ENCODE peak calls at places on chromosomes 5 and 9, in ten cellular contexts. P is lower lobe of right lung; F is mesendoderm; I is HAP-1; M is SJSA1; C is tibial nerve; B is IMR-90; L is effector memory CD4-positive, alpha-beta T cell; G is BE2C; D is neural progenitor cell. V is an unnamed sample.

GRCh38 chr5:128380324-128380723 is 157.7 kb downstream of the FBN2 start:
- DNase-seq in P (no peak), F (peak; percentile 14), I (no peak), M (no peak), C (no peak), B (no peak), L (no peak), G (no peak), D (peak; percentile 20), V (no peak)

GRCh38 chr9:97561501-97561900 is 60.0 kb downstream of the TMOD1 start:
- DNase-seq in P (no peak), F (no peak), I (no peak), M (no peak), C (no peak), B (no peak), L (no peak), G (no peak), D (no peak), V (no peak)

GRCh38 chr5:34582364-34582763 is 73.8 kb upstream of the RAI14 start:
- DNase-seq in P (no peak), F (peak; percentile 50), I (no peak), M (no peak), C (no peak), B (no peak), L (no peak), G (no peak), D (peak; percentile 20), V (peak; percentile 50)

GRCh38 chr9:81128701-81129100 is 560.6 kb downstream of the TLE1 start:
- DNase-seq in P (no peak), F (no peak), I (no peak), M (no peak), C (no peak), B (peak; percentile 23), L (no peak), G (no peak), D (no peak), V (no peak)

GRCh38 chr5:156394642-156395393 is 67.9 kb downstream of the SGCD start:
- DNase-seq in P (no peak), F (no peak), I (no peak), M (no peak), C (peak; percentile 16), B (peak; percentile 33), L (no peak), G (no peak), D (peak; percentile 18), V (no peak)

GRCh38 chr5:99122976-99123375 is 194.2 kb upstream of the CHD1 start:
- DNase-seq in P (no peak), F (no peak), I (no peak), M (no peak), C (no peak), B (peak; percentile 1), L (no peak), G (no peak), D (no peak), V (no peak)

GRCh38 chr5:83701886-83702285 is 18.8 kb downstream of the HAPLN1 start:
- DNase-seq in P (no peak), F (peak; percentile 28), I (no peak), M (no peak), C (no peak), B (peak; percentile 6), L (no peak), G (no peak), D (no peak), V (no peak)

GRCh38 chr9:135515083-135515511 is 6.1 kb upstream of the LCN1 start:
- DNase-seq in P (no peak), F (no peak), I (no peak), M (peak; percentile 23), C (no peak), B (no peak), L (no peak), G (no peak), D (no peak), V (no peak)

GRCh38 chr5:95918421-95919006 is 43.1 kb downstream of the ELL2 start:
- DNase-seq in P (no peak), F (no peak), I (no peak), M (no peak), C (no peak), B (no peak), L (no peak), G (no peak), D (peak; percentile 7), V (no peak)

GRCh38 chr5:136011427-136012001 is 17.3 kb upstream of the TGFBI start:
- DNase-seq in P (no peak), F (no peak), I (no peak), M (peak; percentile 57), C (no peak), B (peak; percentile 85), L (no peak), G (no peak), D (no peak), V (peak; percentile 21)

GRCh38 chr5:80194470-80194869 is 61.4 kb downstream of the SERINC5 start:
- DNase-seq in P (no peak), F (no peak), I (no peak), M (no peak), C (no peak), B (peak; percentile 25), L (no peak), G (no peak), D (no peak), V (no peak)

GRCh38 chr9:23739753-23740152 is 86.3 kb downstream of the ELAVL2 start:
- DNase-seq in P (no peak), F (no peak), I (no peak), M (no peak), C (no peak), B (no peak), L (no peak), G (no peak), D (no peak), V (no peak)

GRCh38 chr5:108541816-108542215 is 159.9 kb upstream of the FBXL17 start:
- DNase-seq in P (no peak), F (no peak), I (no peak), M (no peak), C (no peak), B (no peak), L (no peak), G (no peak), D (no peak), V (no peak)
- H3K4me3 ChIP-seq in P (no peak overlapping the region), F (no peak overlapping the region), I (no peak overlapping the region), M (no peak overlapping the region), C (no peak overlapping the region), B (no peak overlapping the region), L (no peak overlapping the region), G (no peak overlapping the region), D (no peak overlapping the region), V (no peak overlapping the region)

DNA sequence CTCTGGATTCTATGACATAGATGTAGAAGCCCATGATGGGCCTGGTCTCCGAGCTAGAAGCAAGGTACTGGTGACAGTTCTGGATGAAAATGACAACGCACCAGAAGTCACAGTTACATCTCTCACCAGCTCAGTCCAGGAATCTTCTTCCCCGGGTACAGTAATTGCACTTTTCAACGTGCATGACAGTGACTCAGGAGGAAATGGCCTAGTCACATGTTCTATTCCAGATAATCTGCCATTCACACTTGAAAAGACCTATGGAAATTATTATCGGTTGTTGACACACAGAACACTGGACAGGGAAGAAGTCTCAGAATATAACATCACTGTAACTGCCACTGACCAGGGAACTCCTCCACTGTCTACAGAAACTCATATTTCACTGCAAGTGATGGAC is 1.3 kb downstream of the PCDHGA4 start:
- DNase-seq in P (no peak), F (no peak), I (no peak), M (no peak), C (no peak), B (no peak), L (no peak), G (no peak), D (no peak), V (no peak)
- H3K27me3 ChIP-seq in P (peaks cover 27% of the 10 kb centered on the region), F (no peaks in the 10 kb centered on the region), I (no peaks in the 10 kb centered on the region), M (no peaks in the 10 kb centered on the region), C (no peaks in the 10 kb centered on the region), B (no peaks in the 10 kb centered on the region), L (peaks cover 5% of the 10 kb centered on the region), G (no peaks in the 10 kb centered on the region), D (no peaks in the 10 kb centered on the region), V (no peaks in the 10 kb centered on the region)

GRCh38 chr9:87718852-87719612 is 6.9 kb upstream of the CTSL start:
- DNase-seq in P (no peak), F (no peak), I (no peak), M (no peak), C (no peak), B (no peak), L (no peak), G (no peak), D (no peak), V (no peak)
- H3K4me1 ChIP-seq in P (peaks cover 11% of the 10 kb centered on the region), F (no peaks in the 10 kb centered on the region), I (peaks cover 16% of the 10 kb centered on the region), M (peaks cover 25% of the 10 kb centered on the region), C (peaks cover 5% of the 10 kb centered on the region), B (peaks cover 2% of the 10 kb centered on the region), L (no peaks in the 10 kb centered on the region), G (no peaks in the 10 kb centered on the region), D (no peaks in the 10 kb centered on the region), V (peaks cover 9% of the 10 kb centered on the region)

GRCh38 chr5:141492168-141492885 is 3.4 kb downstream of the PCDHGC5 start:
- DNase-seq in P (no peak), F (no peak), I (no peak), M (no peak), C (no peak), B (no peak), L (no peak), G (no peak), D (peak; percentile 41), V (no peak)

GRCh38 chr5:141489841-141490240 is 960 bp downstream of the PCDHGC5 start:
- DNase-seq in P (no peak), F (no peak), I (no peak), M (no peak), C (no peak), B (no peak), L (no peak), G (no peak), D (no peak), V (no peak)

GRCh38 chr5:141490771-141491170 is 1.9 kb downstream of the PCDHGC5 start:
- DNase-seq in P (no peak), F (no peak), I (no peak), M (no peak), C (no peak), B (no peak), L (no peak), G (no peak), D (no peak), V (no peak)

GRCh38 chr5:141490271-141490670 is 1.4 kb downstream of the PCDHGC5 start:
- DNase-seq in P (no peak), F (no peak), I (no peak), M (no peak), C (no peak), B (no peak), L (no peak), G (no peak), D (no peak), V (no peak)

DNA sequence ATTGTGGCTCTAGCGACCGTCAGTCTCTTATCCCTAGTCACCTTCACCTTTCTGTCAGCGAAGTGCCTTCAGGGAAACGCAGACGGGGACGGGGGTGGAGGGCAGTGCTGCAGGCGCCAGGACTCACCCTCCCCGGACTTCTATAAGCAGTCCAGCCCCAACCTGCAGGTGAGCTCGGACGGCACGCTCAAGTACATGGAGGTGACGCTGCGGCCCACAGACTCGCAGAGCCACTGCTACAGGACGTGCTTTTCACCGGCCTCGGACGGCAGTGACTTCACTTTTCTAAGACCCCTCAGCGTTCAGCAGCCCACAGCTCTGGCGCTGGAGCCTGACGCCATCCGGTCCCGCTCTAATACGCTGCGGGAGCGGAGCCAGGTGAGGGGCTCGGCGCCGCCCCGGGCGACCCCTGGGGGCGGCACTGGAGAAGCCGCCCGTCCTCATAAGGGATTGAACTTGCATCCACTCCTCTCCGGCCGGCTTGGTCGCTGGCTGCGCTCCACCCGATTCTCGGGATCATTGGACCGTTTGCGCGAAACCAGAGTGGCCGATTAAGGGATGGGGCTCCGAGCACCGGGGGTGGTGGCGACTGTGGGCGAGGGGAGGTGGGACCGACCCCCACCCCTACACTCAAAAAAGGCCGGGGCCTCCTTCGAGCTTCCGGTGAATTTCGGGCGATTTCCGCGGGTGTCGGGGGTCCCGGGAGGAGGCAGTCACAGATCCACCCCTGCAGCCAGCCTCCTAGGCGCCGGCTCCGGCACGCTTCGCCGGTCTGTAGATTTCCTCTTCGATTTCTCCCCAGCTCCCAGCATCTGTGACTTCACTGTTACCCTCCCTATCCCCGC is 2.7 kb downstream of the PCDHGC5 start:
- DNase-seq in P (no peak), F (no peak), I (no peak), M (peak; percentile 50), C (no peak), B (no peak), L (no peak), G (no peak), D (peak; percentile 37), V (no peak)
- H3K4me3 ChIP-seq in P (peak overlapping the region; percentile 32), F (no peak overlapping the region), I (no peak overlapping the region), M (no peak overlapping the region), C (no peak overlapping the region), B (no peak overlapping the region), L (peak overlapping the region; percentile 20), G (no peak overlapping the region), D (peak overlapping the region; percentile 40), V (no peak overlapping the region)

V was measured in SJCRH30.